ENCODE peak calls at places on chromosomes 4 and X, in four cellular contexts. X, R, V and O are unnamed samples.

GRCh38 chr4:47535567-47536147 is 50.6 kb downstream of the ATP10D start:
- DNase-seq in R (no peak), X (no peak), V (no peak), O (no peak)

GRCh38 chrX:94545722-94546121 is 871.7 kb downstream of the FAM133A start:
- DNase-seq in R (peak), V (no peak), X (no peak), O (no peak)

GRCh38 chr4:76704133-76704881 is 193.6 kb downstream of the SOWAHB start:
- DNase-seq in R (peak), X (no peak), V (peak), O (no peak)

GRCh38 chrX:1027133-1027532 is 185.3 kb downstream of the CRLF2 start:
- DNase-seq in R (no peak), V (no peak), X (no peak), O (no peak)

GRCh38 chr4:166657261-166657660 is 577.0 kb downstream of the SPOCK3 start:
- DNase-seq in X (no peak), V (no peak), R (no peak), O (no peak)

GRCh38 chrX:23503835-23504539 is 163.3 kb upstream of the PRDX4 start:
- DNase-seq in R (peak), X (no peak), V (peak), O (no peak)

GRCh38 chr4:174437324-174437723 is 85.0 kb downstream of the HPGD start:
- DNase-seq in R (peak), V (peak), X (no peak), O (no peak)

GRCh38 chr4:146890301-146890700 is 55.4 kb downstream of the TTC29 start:
- DNase-seq in X (no peak), V (no peak), R (no peak), O (no peak)

GRCh38 chr4:77819409-77819835 is 254 bp upstream of the CNOT6L start:
- DNase-seq in R (no peak), X (peak), V (peak), O (peak)

GRCh38 chrX:41293269-41293668 is 40.7 kb upstream of the DDX3X start:
- DNase-seq in V (no peak), R (peak), X (no peak), O (no peak)

GRCh38 chr4:8058031-8058479 is 100.6 kb downstream of the ABLIM2 start:
- DNase-seq in R (no peak), V (no peak), X (no peak), O (no peak)

GRCh38 chr4:122131562-122132157 is 20.5 kb upstream of the BLTP1 start:
- DNase-seq in X (no peak), R (no peak), V (no peak), O (no peak)

GRCh38 chr4:121728066-121728465 is 31.3 kb upstream of the ANXA5 start:
- DNase-seq in X (no peak), R (peak), V (peak), O (no peak)

GRCh38 chrX:153687121-153688039 is at the start of gene SLC6A8:
- DNase-seq in R (peak), X (no peak), V (peak), O (peak)

GRCh38 chr4:127777487-127777886 is 4.6 kb upstream of the HSPA4L start:
- DNase-seq in V (no peak), X (no peak), R (no peak), O (no peak)

GRCh38 chr4:169612869-169613859 is 781 bp upstream of the NEK1 start:
- DNase-seq in R (peak), V (peak), X (peak), O (peak)

GRCh38 chr4:2934077-2934812 is 29.0 kb downstream of the NOP14 start:
- DNase-seq in V (peak), X (no peak), R (peak), O (peak)

GRCh38 chr4:7779194-7779768 is 160.4 kb downstream of the AFAP1 start:
- DNase-seq in R (no peak), X (no peak), V (no peak), O (no peak)

GRCh38 chrX:11558972-11559371 is 106.7 kb downstream of the ARHGAP6 start:
- DNase-seq in V (no peak), X (no peak), R (peak), O (peak)

GRCh38 chr4:41814565-41814964 is 66.0 kb upstream of the PHOX2B start:
- DNase-seq in R (no peak), V (peak), X (no peak), O (peak)

GRCh38 chr4:141002323-141002805 is 130.9 kb downstream of the RNF150 start:
- DNase-seq in X (no peak), R (no peak), V (peak), O (no peak)

GRCh38 chrX:103565752-103566151 is 19.6 kb upstream of the TCEAL4 start:
- DNase-seq in X (no peak), V (peak), R (peak), O (no peak)

GRCh38 chrX:28542791-28543190 is 44.5 kb upstream of the IL1RAPL1 start:
- DNase-seq in R (no peak), X (no peak), V (no peak), O (no peak)
- TF ChIP-seq CTCF in R (no peak), X (no peak), V (no peak), O (no peak)

GRCh38 chrX:54695231-54695630 is 102.8 kb downstream of the ITIH6 start:
- DNase-seq in X (no peak), R (no peak), V (peak), O (no peak)
- TF ChIP-seq CTCF in X (no peak), R (no peak), V (no peak), O (no peak)

GRCh38 chrX:132961511-132961910 is 3.1 kb upstream of the HS6ST2 start:
- DNase-seq in X (no peak), R (no peak), V (no peak), O (no peak)

GRCh38 chrX:132956421-132957210 is 1.8 kb downstream of the HS6ST2 start:
- DNase-seq in X (no peak), V (no peak), R (no peak), O (peak)

GRCh38 chrX:132957211-132958085 is 981 bp downstream of the HS6ST2 start:
- DNase-seq in V (no peak), R (peak), X (peak), O (peak)

GRCh38 chrX:132955710-132956109 is 2.7 kb downstream of the HS6ST2 start:
- DNase-seq in V (no peak), X (no peak), R (no peak), O (no peak)

DNA sequence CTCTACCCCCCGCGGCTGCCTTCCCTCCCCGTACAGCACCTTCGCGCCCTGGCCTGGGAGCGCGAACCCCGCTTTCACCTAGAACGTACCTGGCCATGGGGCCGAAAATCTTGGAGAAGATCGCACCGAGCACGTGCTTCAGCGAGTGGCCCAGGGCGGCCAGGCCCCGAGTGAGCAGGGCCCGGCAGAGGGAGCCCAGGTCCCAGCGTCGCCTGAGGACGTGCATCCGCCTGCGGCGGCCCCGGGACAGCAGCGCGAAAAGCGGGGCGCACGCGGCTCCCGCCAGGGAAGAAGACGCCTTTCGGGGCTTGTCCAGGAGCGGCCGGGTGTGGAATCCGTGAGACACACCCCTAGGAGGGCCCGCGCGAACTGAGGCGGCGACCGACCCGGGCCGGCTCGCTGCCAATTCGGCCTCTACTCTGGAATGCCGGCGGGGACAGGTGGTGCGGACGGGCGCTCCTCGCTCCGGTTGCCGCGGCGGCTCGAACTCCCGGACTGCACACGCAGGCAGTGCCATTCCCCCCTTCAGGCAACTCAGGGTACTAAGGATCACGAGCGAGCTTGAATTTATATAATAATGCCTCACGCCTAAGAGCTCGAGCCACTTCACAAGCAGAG is at the start of gene HS6ST2:
- DNase-seq in R (peak), X (peak), V (no peak), O (peak)
- TF ChIP-seq CTCF in R (no peak), X (peak), V (no peak), O (no peak)

DNA sequence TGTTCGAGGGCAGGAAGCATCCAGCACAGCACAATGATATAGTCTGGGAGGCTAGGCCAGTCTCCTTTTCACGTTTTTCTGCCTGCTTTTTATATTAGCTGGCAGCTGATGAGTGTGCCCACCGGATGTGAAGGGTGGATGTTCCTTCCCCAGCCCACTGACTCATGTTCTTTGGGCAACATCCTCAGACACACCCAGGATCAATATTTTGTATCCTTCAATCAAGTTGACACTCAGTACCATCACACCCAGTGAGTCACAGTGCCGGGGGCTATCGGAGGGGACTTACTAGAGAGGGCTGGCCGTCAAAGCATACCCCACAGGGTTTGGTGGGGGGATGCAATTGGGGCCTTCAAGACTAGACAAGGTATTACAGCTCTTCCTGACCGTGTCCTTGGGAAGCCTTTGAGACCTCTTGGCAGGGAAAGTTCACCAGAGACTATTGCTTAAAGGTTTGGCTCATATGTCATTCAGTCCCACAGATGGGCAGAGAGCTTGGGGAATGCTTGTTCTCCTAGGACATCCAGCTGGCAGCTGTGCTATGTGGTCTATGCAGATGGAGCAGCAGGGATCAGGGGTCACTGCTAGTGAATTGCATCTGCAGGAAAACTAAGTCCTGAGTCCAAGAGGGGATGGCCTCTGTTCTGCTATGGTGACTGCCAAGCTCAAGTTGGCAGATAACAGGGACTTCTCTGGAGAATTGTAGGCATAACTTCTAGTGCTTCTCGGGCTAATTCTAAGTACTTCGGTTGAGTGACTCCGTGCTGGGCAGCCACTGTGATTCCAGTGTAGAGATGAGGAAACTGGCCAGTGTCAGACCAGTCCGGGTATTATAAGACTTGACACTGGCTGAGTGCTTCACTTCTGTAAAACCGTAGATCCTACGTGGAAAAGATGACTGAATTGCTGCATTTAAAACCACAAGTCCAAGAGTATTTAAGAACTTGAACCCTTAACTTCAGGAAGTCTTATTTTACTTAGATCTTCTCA is 12.9 kb upstream of the WDR1 start:
- DNase-seq in R (peak), V (no peak), X (no peak), O (no peak)
- TF ChIP-seq CTCF in R (no peak), V (no peak), X (no peak), O (no peak)

DNA sequence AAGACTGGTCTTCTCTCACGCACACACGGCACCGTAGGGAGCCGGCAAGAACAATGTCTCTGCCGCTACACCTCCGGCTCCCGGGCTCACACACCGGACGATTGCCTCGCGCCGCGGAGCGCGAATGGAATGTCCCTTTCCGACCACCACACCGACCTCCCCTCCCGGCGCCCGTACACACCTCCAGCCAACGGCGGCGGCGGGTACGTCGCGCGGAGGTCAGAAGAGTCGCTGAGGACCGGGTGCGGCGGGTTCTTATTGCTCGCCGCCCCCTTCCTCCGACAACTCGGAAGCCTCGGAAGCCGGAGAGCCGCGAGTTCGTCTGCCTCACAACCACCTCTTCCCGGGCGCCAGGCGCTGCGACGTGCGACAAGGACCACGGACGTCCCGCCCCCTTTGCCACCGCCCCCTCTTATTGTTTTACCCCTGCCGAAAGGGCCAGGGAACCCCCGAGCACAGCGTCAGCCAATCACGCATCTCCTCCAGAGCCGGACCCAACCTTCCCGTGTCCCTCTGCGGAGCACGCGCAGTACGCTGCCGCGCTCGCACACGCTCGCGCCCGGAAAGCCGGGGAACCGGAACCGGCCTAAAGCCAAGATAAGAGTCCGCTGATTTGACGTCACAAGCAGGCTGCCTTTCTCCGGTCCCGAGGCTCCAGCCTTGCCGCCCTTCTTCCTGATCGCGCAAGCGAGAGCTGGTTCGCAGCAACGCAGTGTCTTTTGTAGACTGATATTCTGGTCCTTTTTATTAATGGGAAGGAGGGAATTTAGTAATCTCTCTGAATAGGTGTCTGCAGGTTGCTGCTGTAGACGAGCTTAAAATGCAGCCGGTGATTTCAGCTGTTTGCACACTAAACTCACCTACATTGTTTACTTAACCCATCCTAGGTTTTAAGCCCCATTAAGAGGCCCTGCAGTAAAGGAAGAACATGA is at the start of gene G3BP2:
- DNase-seq in V (peak), R (peak), X (peak), O (peak)
- TF ChIP-seq CTCF in V (no peak), R (no peak), X (no peak), O (no peak)

GRCh38 chrX:30308263-30309138 is 689 bp downstream of the NR0B1 start:
- DNase-seq in V (no peak), R (no peak), X (no peak), O (peak)
- TF ChIP-seq CTCF in V (peak), R (no peak), X (peak), O (peak)

GRCh38 chrX:69503228-69503834 is 795 bp upstream of the NALF2 start:
- DNase-seq in R (no peak), V (no peak), X (no peak), O (no peak)

GRCh38 chrX:69505772-69506616 is 1.9 kb downstream of the NALF2 start:
- DNase-seq in X (no peak), V (no peak), R (no peak), O (no peak)

GRCh38 chrX:69504626-69505612 is 793 bp downstream of the NALF2 start:
- DNase-seq in X (no peak), V (no peak), R (no peak), O (peak)

GRCh38 chrX:69501433-69501832 is 2.7 kb upstream of the NALF2 start:
- DNase-seq in X (no peak), V (no peak), R (peak), O (peak)

DNA sequence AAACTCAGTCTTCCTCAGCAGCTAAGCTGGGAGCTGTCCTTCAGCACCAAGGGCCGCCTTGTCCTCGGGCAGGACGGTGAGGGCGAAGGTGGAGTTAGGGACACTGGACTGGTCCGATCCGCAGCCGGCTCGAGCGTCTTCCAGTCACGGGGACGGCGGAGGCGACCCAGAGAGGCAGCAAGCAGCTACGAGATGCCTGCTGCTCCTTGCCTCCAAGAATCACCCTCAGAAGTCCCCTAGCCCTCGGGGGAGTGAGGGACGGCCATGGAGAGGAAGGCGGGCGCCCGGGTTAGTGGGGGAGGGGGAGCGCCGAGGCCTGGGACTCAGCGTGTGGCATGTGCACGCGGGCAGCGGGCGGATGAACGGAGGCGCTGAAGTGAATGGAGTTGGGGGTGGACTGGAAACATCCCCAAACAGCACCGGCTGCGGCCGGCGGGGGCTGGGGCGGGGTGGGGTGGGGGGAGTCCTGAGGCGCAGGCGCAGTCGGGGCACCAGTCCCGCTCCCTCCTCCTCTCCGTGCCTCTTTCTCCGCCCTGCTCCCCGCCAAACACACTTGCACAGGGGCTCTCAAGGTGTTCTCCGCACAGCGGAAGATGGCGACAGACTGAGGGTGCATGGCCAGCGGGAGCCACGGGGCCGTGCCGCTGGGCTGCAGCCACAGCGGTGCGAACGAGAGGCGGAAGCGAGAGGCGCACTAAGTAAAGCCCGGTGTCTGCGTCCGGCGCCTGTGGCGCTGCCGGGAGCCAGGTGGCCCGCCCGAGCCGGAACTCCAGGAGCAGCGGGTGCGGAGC is at the start of gene NALF2:
- DNase-seq in R (peak), X (no peak), V (peak), O (peak)
- TF ChIP-seq CTCF in R (no peak), X (peak), V (no peak), O (no peak)

GRCh38 chr4:154928640-154929257 is 147.7 kb downstream of the RBM46 start:
- DNase-seq in X (no peak), V (peak), R (peak), O (no peak)
- TF ChIP-seq CTCF in X (peak), V (peak), R (peak), O (peak)

GRCh38 chr4:103099691-103100392 is at the start of gene BDH2:
- DNase-seq in V (peak), X (no peak), R (peak), O (peak)
- TF ChIP-seq CTCF in V (peak), X (peak), R (peak), O (peak)